ENCODE peak calls at places on chromosomes 5 and 9, in seven cellular contexts. G, V, A, R, E, O and I are unnamed samples.
A peak's percentile ranks its signal among the peaks of the same experiment; 100 is the strongest.

GRCh38 chr9:89928106-89928505 is 323.3 kb downstream of the GADD45G start:
- DNase-seq in G (no peak), V (no peak), A (no peak), R (no peak), E (no peak), O (no peak), I (no peak)

GRCh38 chr9:108680946-108681345 is 174.8 kb downstream of the ACTL7B start:
- DNase-seq in G (no peak), V (no peak), A (no peak), R (no peak), E (no peak), O (no peak), I (no peak)

GRCh38 chr5:32115985-32116384 is 58.1 kb downstream of the GOLPH3 start:
- DNase-seq in G (no peak), V (no peak), A (no peak), R (no peak), E (no peak), O (no peak), I (no peak)

GRCh38 chr9:38009035-38009501 is 60.0 kb downstream of the SHB start:
- DNase-seq in G (no peak), V (no peak), A (no peak), R (no peak), E (no peak), O (no peak), I (no peak)

GRCh38 chr5:91591076-91591475 is 208.0 kb upstream of the ARRDC3 start:
- DNase-seq in G (no peak), V (no peak), A (no peak), R (no peak), E (no peak), O (no peak), I (no peak)

GRCh38 chr5:39760385-39761198 is 335.8 kb upstream of the DAB2 start:
- DNase-seq in G (no peak), V (no peak), A (no peak), R (no peak), E (peak; percentile 12), O (peak; percentile 80), I (no peak)

GRCh38 chr9:133704711-133705181 is 33.4 kb downstream of the SARDH start:
- DNase-seq in G (no peak), V (peak; percentile 32), A (no peak), R (no peak), E (no peak), O (no peak), I (no peak)

GRCh38 chr5:166772770-166773169 is 1518.7 kb upstream of the WWC1 start:
- DNase-seq in G (no peak), V (no peak), A (no peak), R (no peak), E (no peak), O (no peak), I (no peak)

GRCh38 chr9:804026-804425 is 37.5 kb upstream of the DMRT1 start:
- DNase-seq in G (no peak), V (no peak), A (no peak), R (no peak), E (peak; percentile 9), O (no peak), I (no peak)

GRCh38 chr5:113255579-113256210 is 179.1 kb downstream of the TSSK1B start:
- DNase-seq in G (no peak), V (no peak), A (no peak), R (no peak), E (no peak), O (no peak), I (no peak)

GRCh38 chr5:123673107-123673506 is 161.1 kb downstream of the CSNK1G3 start:
- DNase-seq in G (no peak), V (no peak), A (no peak), R (no peak), E (peak; percentile 5), O (no peak), I (no peak)

GRCh38 chr5:31581498-31582099 is 49.5 kb downstream of the C5orf22 start:
- DNase-seq in G (no peak), V (no peak), A (no peak), R (no peak), E (peak; percentile 32), O (no peak), I (no peak)

GRCh38 chr9:93003552-93004407 is 54.7 kb upstream of the SUSD3 start:
- DNase-seq in G (peak; percentile 72), V (peak; percentile 87), A (peak; percentile 80), R (no peak), E (peak; percentile 59), O (peak; percentile 1), I (no peak)

GRCh38 chr9:34493972-34494535 is 28.7 kb downstream of the ENHO start:
- DNase-seq in G (peak; percentile 20), V (no peak), A (no peak), R (no peak), E (peak; percentile 49), O (no peak), I (no peak)

GRCh38 chr9:34644766-34645314 is 1.6 kb upstream of the GALT start:
- DNase-seq in G (no peak), V (no peak), A (no peak), R (no peak), E (no peak), O (no peak), I (no peak)

GRCh38 chr5:36457511-36458260 is 148.7 kb upstream of the SLC1A3 start:
- DNase-seq in G (no peak), V (no peak), A (no peak), R (no peak), E (no peak), O (no peak), I (no peak)

GRCh38 chr5:113274836-113275414 is 159.9 kb downstream of the TSSK1B start:
- DNase-seq in G (no peak), V (no peak), A (no peak), R (no peak), E (peak; percentile 62), O (no peak), I (no peak)

GRCh38 chr9:89588271-89588879 is 16.4 kb upstream of the GADD45G start:
- DNase-seq in G (no peak), V (no peak), A (no peak), R (no peak), E (no peak), O (no peak), I (no peak)

GRCh38 chr9:37187713-37188439 is 67.5 kb downstream of the ZCCHC7 start:
- DNase-seq in G (no peak), V (no peak), A (no peak), R (no peak), E (no peak), O (no peak), I (no peak)

GRCh38 chr5:151896041-151896691 is 28.5 kb downstream of the GLRA1 start:
- DNase-seq in G (no peak), V (no peak), A (no peak), R (no peak), E (no peak), O (no peak), I (no peak)

GRCh38 chr5:78985407-78986223 is 505 bp upstream of the ARSB start:
- DNase-seq in G (peak; percentile 45), V (no peak), A (peak; percentile 52), R (peak; percentile 82), E (peak; percentile 71), O (peak; percentile 4), I (peak; percentile 44)

GRCh38 chr5:19547640-19548039 is 440.4 kb downstream of the CDH18 start:
- DNase-seq in G (no peak), V (no peak), A (no peak), R (no peak), E (no peak), O (no peak), I (no peak)

GRCh38 chr5:130720355-130720754 is 444.7 kb downstream of the HINT1 start:
- DNase-seq in G (no peak), V (no peak), A (no peak), R (no peak), E (peak; percentile 67), O (no peak), I (no peak)

GRCh38 chr9:9790216-9790872 is 822.5 kb downstream of the PTPRD start:
- DNase-seq in G (peak; percentile 15), V (no peak), A (no peak), R (no peak), E (peak; percentile 69), O (no peak), I (no peak)

GRCh38 chr9:30574355-30575151 is 1809.9 kb upstream of the ACO1 start:
- DNase-seq in G (no peak), V (no peak), A (no peak), R (peak; percentile 43), E (no peak), O (no peak), I (no peak)

DNA sequence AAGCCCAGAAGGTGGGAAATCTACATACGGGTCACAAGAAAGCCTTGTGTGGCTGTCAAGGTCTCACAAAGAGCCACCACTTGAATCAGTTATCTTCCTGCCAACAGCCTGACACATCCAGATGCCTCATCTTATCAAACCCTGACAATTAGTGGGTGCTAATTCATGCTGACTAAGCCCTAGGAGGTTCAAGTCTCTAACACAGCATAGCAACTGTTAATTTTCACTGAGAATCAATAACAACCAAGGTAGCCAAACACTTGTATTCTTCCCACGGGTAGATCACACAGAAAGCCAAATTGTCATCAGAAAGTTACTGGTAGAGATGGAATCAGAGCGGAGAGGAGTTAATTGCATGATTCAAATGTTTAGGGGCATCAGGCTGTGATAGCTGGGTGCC is 222.2 kb downstream of the TMEM167A start:
- DNase-seq in G (no peak), V (no peak), A (no peak), R (no peak), E (no peak), O (no peak), I (no peak)
- H3K27ac ChIP-seq in G (no peak overlapping the region), V (no peak overlapping the region), A (no peak overlapping the region), R (no peak overlapping the region), E (no peak overlapping the region), O (no peak overlapping the region), I (no peak overlapping the region)

GRCh38 chr9:131149678-131150033 is 24.3 kb downstream of the NUP214 start:
- DNase-seq in G (no peak), V (no peak), A (no peak), R (no peak), E (peak; percentile 37), O (no peak), I (no peak)
- H3K27ac ChIP-seq in G (no peak overlapping the region), V (no peak overlapping the region), A (no peak overlapping the region), R (no peak overlapping the region), E (no peak overlapping the region), O (no peak overlapping the region), I (no peak overlapping the region)

DNA sequence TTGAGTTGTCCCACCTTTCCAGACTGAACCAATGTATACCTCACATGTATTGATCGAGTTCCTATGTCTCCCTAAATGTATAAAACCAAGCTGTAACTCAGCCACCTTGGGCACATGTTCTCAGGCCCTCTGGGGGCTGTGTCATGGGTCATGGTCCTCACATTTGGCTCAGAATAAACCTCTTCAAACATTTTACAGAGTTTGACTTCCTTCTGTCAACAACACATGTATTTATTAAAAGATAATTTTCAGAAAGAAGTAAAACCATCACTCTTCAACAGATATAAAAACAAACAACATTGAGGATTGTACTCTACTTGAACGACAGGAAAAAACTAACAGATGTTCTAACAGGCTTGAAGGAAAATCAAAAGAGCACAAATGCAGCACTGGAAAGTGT is 4.5 kb downstream of the CMBL start:
- DNase-seq in G (no peak), V (no peak), A (no peak), R (no peak), E (no peak), O (no peak), I (no peak)
- H3K27ac ChIP-seq in G (peak overlapping the region; percentile 89), V (no peak overlapping the region), A (no peak overlapping the region), R (peak overlapping the region; percentile 77), E (no peak overlapping the region), O (no peak overlapping the region), I (no peak overlapping the region)

DNA sequence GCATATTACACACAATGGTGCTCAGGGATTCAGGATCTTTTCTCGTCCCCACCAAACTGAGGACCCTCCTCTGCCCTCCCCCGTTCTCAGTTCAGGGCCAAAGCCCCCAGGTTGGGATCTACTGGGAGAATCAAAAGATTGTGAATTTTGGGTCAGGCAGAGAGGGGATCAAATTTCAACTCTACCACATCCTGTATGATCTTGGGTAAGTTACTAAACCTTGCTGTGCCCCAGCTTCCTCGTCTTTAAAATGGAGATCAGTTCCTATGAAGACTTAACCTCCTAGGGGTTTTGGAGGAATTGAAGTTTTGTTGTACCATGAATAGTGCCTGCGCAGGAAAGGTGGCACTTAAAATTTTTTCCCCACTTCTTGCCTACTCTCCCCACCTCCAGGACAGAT is 62.4 kb downstream of the RAI14 start:
- DNase-seq in G (no peak), V (no peak), A (no peak), R (no peak), E (no peak), O (no peak), I (no peak)
- H3K27ac ChIP-seq in G (no peak overlapping the region), V (no peak overlapping the region), A (no peak overlapping the region), R (no peak overlapping the region), E (peak overlapping the region; percentile 96), O (peak overlapping the region; percentile 58), I (no peak overlapping the region)